ENCODE peak calls at places on chromosomes 11 and 22, in six cellular contexts. L is stimulated activated CD4-positive, alpha-beta T cell treated with anti-CD3 and anti-CD28 coated beads, Interleukin-4, amount 100 ng/mL, for 4 hours; E is naive thymus-derived CD8-positive, alpha-beta T cell; D is T-helper 1 cell; H is HFFc6; F is activated T-helper 1 cell treated with anti-CD3 and anti-CD28 coated beads, Interleukin-12 subunit alpha, Interleukin-12 subunit beta, Interleukin-2, Interleukin-4 antibody, amounts not matched to agents 30 ng/mL and 10 ng/mL and 1 ng/mL, durations not matched to agents 14 hours and 24 hours and 36 hours. N is an unnamed sample.

GRCh38 chr11:2813141-2813908 is 72.2 kb downstream of the CDKN1C start:
- DNase-seq in F (no peak), H (no peak), L (no peak), D (no peak), E (no peak), N (no peak)

GRCh38 chr11:65915821-65916251 is 3.0 kb downstream of the C11orf68 start:
- DNase-seq in H (peak), D (no peak), E (no peak), L (peak), F (no peak), N (no peak)

GRCh38 chr11:104073950-104074349 is 37.5 kb downstream of the DDI1 start:
- DNase-seq in L (no peak), F (no peak), E (no peak), D (no peak), H (peak), N (peak)

GRCh38 chr11:32940865-32941264 is 48.3 kb downstream of the QSER1 start:
- DNase-seq in E (no peak), D (no peak), F (no peak), L (no peak), H (no peak), N (no peak)

GRCh38 chr11:104970756-104971155 is 2.4 kb upstream of the CASP4 start:
- DNase-seq in D (no peak), E (no peak), L (no peak), H (no peak), F (no peak), N (no peak)

GRCh38 chr11:119615003-119615878 is 113.8 kb downstream of the NECTIN1 start:
- DNase-seq in H (peak), L (no peak), E (no peak), D (peak), F (no peak), N (no peak)

GRCh38 chr11:131186629-131187075 is 183.8 kb upstream of the NTM start:
- DNase-seq in E (no peak), F (no peak), L (no peak), H (no peak), D (no peak), N (peak)

GRCh38 chr22:43209971-43210370 is 23.0 kb upstream of the TTLL12 start:
- DNase-seq in H (no peak), E (no peak), L (no peak), D (no peak), F (no peak), N (no peak)

GRCh38 chr11:33827206-33827605 is 52.9 kb upstream of the FBXO3 start:
- DNase-seq in D (no peak), H (no peak), L (no peak), F (no peak), E (no peak), N (no peak)

GRCh38 chr11:68380786-68381622 is 68.6 kb downstream of the LRP5 start:
- DNase-seq in E (no peak), D (no peak), L (no peak), H (no peak), F (no peak), N (no peak)

GRCh38 chr11:43686207-43686606 is 5.7 kb downstream of the HSD17B12 start:
- DNase-seq in F (no peak), H (no peak), D (no peak), E (no peak), L (no peak), N (no peak)

GRCh38 chr11:86431258-86431657 is 56.6 kb downstream of the CCDC81 start:
- DNase-seq in D (no peak), H (no peak), F (no peak), E (no peak), L (no peak), N (no peak)

GRCh38 chr11:26905368-26905767 is 88.5 kb upstream of the FIBIN start:
- DNase-seq in D (no peak), L (no peak), F (no peak), H (peak), E (no peak), N (no peak)

GRCh38 chr11:36454991-36455611 is 55.0 kb downstream of the TRAF6 start:
- DNase-seq in H (no peak), L (no peak), F (no peak), E (no peak), D (no peak), N (no peak)

GRCh38 chr11:132782102-132782501 is 750.2 kb downstream of the OPCML start:
- DNase-seq in D (no peak), H (no peak), E (no peak), F (no peak), L (no peak), N (no peak)

GRCh38 chr11:115153135-115153534 is 351.1 kb downstream of the CADM1 start:
- DNase-seq in L (no peak), H (no peak), E (no peak), F (no peak), D (peak), N (no peak)

GRCh38 chr11:107591446-107592236 is 694 bp downstream of the ELMOD1 start:
- DNase-seq in H (no peak), L (peak), D (peak), F (peak), E (no peak), N (no peak)

GRCh38 chr11:69902337-69902736 is 83.1 kb upstream of the FGF3 start:
- DNase-seq in H (no peak), L (no peak), D (no peak), E (no peak), F (no peak), N (no peak)

GRCh38 chr11:65290448-65291165 is 24.1 kb upstream of the CDC42EP2 start:
- DNase-seq in L (no peak), F (no peak), E (no peak), D (no peak), H (peak), N (no peak)

GRCh38 chr22:49815641-49816071 is 12.0 kb downstream of the BRD1 start:
- DNase-seq in L (no peak), D (peak), E (no peak), F (no peak), H (no peak), N (no peak)

GRCh38 chr11:105489431-105489830 is 120.4 kb upstream of the GRIA4 start:
- DNase-seq in E (no peak), F (no peak), D (no peak), L (no peak), H (no peak), N (no peak)

GRCh38 chr11:93039841-93040240 is 70.4 kb downstream of the MTNR1B start:
- DNase-seq in L (no peak), E (no peak), F (no peak), D (no peak), H (no peak), N (no peak)

GRCh38 chr11:77198440-77198849 is 70.4 kb downstream of the MYO7A start:
- DNase-seq in F (no peak), H (no peak), L (no peak), D (no peak), E (no peak), N (peak)

GRCh38 chr11:68014966-68015447 is 4.9 kb downstream of the ALDH3B1 start:
- DNase-seq in L (no peak), D (no peak), E (no peak), F (no peak), H (no peak), N (no peak)

GRCh38 chr11:3684787-3685186 is 13.6 kb upstream of the CHRNA10 start:
- DNase-seq in L (no peak), E (no peak), D (no peak), H (no peak), F (no peak), N (no peak)

GRCh38 chr11:1030556-1030955 is 6.0 kb downstream of the MUC6 start:
- DNase-seq in F (no peak), H (no peak), E (no peak), D (no peak), L (no peak), N (no peak)

GRCh38 chr22:42357634-42358296 is 74.4 kb downstream of the NFAM1 start:
- DNase-seq in D (no peak), F (no peak), E (no peak), H (no peak), L (no peak), N (no peak)

GRCh38 chr22:37377927-37378326 is 49.4 kb downstream of the ELFN2 start:
- DNase-seq in F (no peak), H (no peak), D (no peak), L (no peak), E (no peak), N (no peak)

GRCh38 chr11:72129381-72129780 is 6.1 kb upstream of the FOLR3 start:
- DNase-seq in F (no peak), E (no peak), L (no peak), H (no peak), D (no peak), N (no peak)

GRCh38 chr22:19718255-19719054 is 4.2 kb downstream of the SEPTIN5 start:
- DNase-seq in F (no peak), H (no peak), L (peak), D (no peak), E (no peak), N (no peak)

GRCh38 chr11:130640526-130640925 is 192.1 kb downstream of the ADAMTS15 start:
- DNase-seq in H (no peak), F (no peak), E (no peak), D (no peak), L (no peak), N (no peak)

GRCh38 chr11:131042041-131042390 is 125.7 kb upstream of the SNX19 start:
- DNase-seq in D (no peak), L (no peak), H (no peak), E (no peak), F (no peak), N (no peak)

GRCh38 chr11:99803501-99803900 is 782.8 kb downstream of the CNTN5 start:
- DNase-seq in H (no peak), D (no peak), F (no peak), L (no peak), E (no peak), N (no peak)

GRCh38 chr22:37533995-37534394 is 14.8 kb upstream of the CARD10 start:
- DNase-seq in E (no peak), L (no peak), H (peak), F (no peak), D (peak), N (peak)

GRCh38 chr11:79087238-79087956 is 353.4 kb downstream of the TENM4 start:
- DNase-seq in E (no peak), D (no peak), L (no peak), H (peak), F (no peak), N (no peak)

GRCh38 chr11:122248130-122248529 is 132.1 kb upstream of the BLID start:
- DNase-seq in E (no peak), H (no peak), L (no peak), D (no peak), F (no peak), N (no peak)

N was measured in GDM1.